ENCODE peak calls at places on chromosome 2, in four cellular contexts. X is HepG2, P is HCT116, D is K562. W is an unnamed sample.
A peak's percentile ranks its signal among the peaks of the same experiment; 100 is the strongest.

GRCh38 chr2:230842473-230842872 is 22.3 kb upstream of the ITM2C start:
- DNase-seq in X (no peak), D (no peak), P (no peak), W (no peak)

GRCh38 chr2:163774862-163775261 is 39.1 kb upstream of the FIGN start:
- DNase-seq in D (no peak), P (peak; percentile 19), X (no peak), W (no peak)

GRCh38 chr2:3180082-3180908 is 197.3 kb downstream of the EIPR1 start:
- DNase-seq in P (no peak), X (no peak), D (no peak), W (no peak)

GRCh38 chr2:172893654-172894053 is 158.0 kb downstream of the RAPGEF4 start:
- DNase-seq in X (no peak), D (no peak), P (no peak), W (no peak)

GRCh38 chr2:233976690-233977294 is 59.6 kb downstream of the TRPM8 start:
- DNase-seq in P (peak; percentile 62), X (peak; percentile 60), D (peak; percentile 13), W (peak; percentile 93)

GRCh38 chr2:27152796-27153464 is 4.1 kb downstream of the TCF23 start:
- DNase-seq in D (no peak), P (no peak), X (no peak), W (no peak)

GRCh38 chr2:238875531-238876231 is 27.8 kb downstream of the TWIST2 start:
- DNase-seq in P (no peak), X (no peak), D (no peak), W (no peak)

GRCh38 chr2:232689152-232689910 is 7.8 kb upstream of the GIGYF2 start:
- DNase-seq in P (no peak), X (no peak), D (no peak), W (no peak)

GRCh38 chr2:224930124-224930523 is 112.1 kb downstream of the DOCK10 start:
- DNase-seq in D (no peak), P (no peak), X (no peak), W (no peak)

GRCh38 chr2:42969231-42970150 is 177.1 kb upstream of the HAAO start:
- DNase-seq in D (no peak), X (no peak), P (no peak), W (no peak)

GRCh38 chr2:179701524-179702110 is 159.8 kb downstream of the ZNF385B start:
- DNase-seq in D (no peak), X (no peak), P (no peak), W (no peak)

GRCh38 chr2:74205586-74205985 is 7.2 kb downstream of the MTHFD2 start:
- DNase-seq in D (no peak), P (no peak), X (no peak), W (no peak)

GRCh38 chr2:11203480-11203879 is 48.2 kb downstream of the SLC66A3 start:
- DNase-seq in P (peak; percentile 65), D (no peak), X (no peak), W (peak; percentile 88)

GRCh38 chr2:109699646-109700045 is 85.5 kb downstream of the SOWAHC start:
- DNase-seq in D (no peak), X (no peak), P (no peak), W (no peak)

GRCh38 chr2:217396165-217396564 is 536.3 kb upstream of the TNP1 start:
- DNase-seq in X (no peak), D (no peak), P (no peak), W (no peak)

GRCh38 chr2:139175510-139175909 is 395.3 kb upstream of the NXPH2 start:
- DNase-seq in X (no peak), P (no peak), D (no peak), W (no peak)

GRCh38 chr2:99112617-99113016 is 28.9 kb upstream of the C2orf15 start:
- DNase-seq in D (no peak), P (no peak), X (no peak), W (no peak)

GRCh38 chr2:156157670-156158069 is 174.9 kb downstream of the NR4A2 start:
- DNase-seq in P (no peak), X (no peak), D (no peak), W (no peak)

GRCh38 chr2:232492236-232492848 is 4.7 kb upstream of the ECEL1 start:
- DNase-seq in X (no peak), D (no peak), P (no peak), W (no peak)

GRCh38 chr2:118803012-118803411 is 44.4 kb downstream of the EN1 start:
- DNase-seq in D (peak; percentile 78), P (no peak), X (no peak), W (no peak)
- TF ChIP-seq TCF7L2 in D (no peak), P (no peak), X (no peak), W (no peak)

GRCh38 chr2:102788216-102788879 is 26.5 kb downstream of the TMEM182 start:
- DNase-seq in P (no peak), X (no peak), D (no peak), W (no peak)

GRCh38 chr2:102782187-102782586 is 20.4 kb downstream of the TMEM182 start:
- DNase-seq in D (no peak), X (no peak), P (no peak), W (no peak)

GRCh38 chr2:102780467-102780866 is 18.6 kb downstream of the TMEM182 start:
- DNase-seq in D (no peak), X (peak; percentile 21), P (no peak), W (no peak)

GRCh38 chr2:102782916-102783315 is 21.1 kb downstream of the TMEM182 start:
- DNase-seq in P (no peak), X (no peak), D (no peak), W (no peak)

GRCh38 chr2:102783506-102784189 is 21.8 kb downstream of the TMEM182 start:
- DNase-seq in D (no peak), P (no peak), X (no peak), W (no peak)
- TF ChIP-seq SIN3A in D (no peak), P (no peak), X (no peak), W (no peak)

GRCh38 chr2:120959426-120959825 is 223.8 kb downstream of the GLI2 start:
- DNase-seq in X (no peak), D (no peak), P (no peak), W (no peak)
- TF ChIP-seq TCF7L2 in X (no peak), D (no peak), P (no peak), W (no peak)

GRCh38 chr2:105776560-105776928 is 31.8 kb downstream of the NCK2 start:
- DNase-seq in D (no peak), P (no peak), X (no peak), W (no peak)

GRCh38 chr2:105777071-105777482 is 32.4 kb downstream of the NCK2 start:
- DNase-seq in P (no peak), D (no peak), X (no peak), W (no peak)

GRCh38 chr2:105774781-105775337 is 30.1 kb downstream of the NCK2 start:
- DNase-seq in X (no peak), P (no peak), D (no peak), W (no peak)

GRCh38 chr2:105777506-105778343 is 33.0 kb downstream of the NCK2 start:
- DNase-seq in P (no peak), D (no peak), X (no peak), W (no peak)

DNA sequence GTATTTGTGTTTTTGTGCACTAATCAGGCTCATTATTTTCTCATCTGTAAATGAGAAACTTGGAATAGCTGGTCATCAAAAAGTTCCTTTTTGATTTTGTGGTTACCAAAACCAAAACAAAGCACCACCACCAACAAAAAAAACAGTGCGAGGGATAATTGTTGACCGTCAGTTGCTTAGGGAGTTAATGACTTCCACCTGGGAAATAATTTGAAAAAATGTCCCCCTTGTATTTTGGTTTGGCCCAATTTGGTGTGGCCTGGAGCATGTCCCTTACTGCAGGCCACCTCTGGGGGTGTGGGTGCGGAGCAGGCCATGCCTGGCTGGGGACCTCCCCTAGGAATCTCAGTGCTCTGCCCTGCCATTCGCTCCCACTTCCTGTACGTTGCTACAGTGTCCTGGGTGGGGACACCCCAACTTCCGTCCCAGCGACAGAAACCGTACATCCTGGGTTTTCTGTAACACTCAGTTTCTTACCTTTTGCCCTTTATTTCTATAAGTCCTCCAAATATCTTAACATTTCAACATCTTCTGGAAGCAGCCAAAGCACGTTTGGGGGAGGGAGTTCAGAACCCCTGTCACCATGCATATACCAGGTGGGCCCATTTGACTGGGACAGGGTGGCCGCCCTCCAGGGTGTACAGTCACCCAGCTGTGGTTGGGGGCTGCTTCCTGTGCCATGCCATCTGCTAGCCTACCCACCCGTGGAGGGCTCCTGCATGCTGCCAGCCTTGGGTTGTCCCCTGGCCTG is 31.3 kb downstream of the NCK2 start:
- DNase-seq in P (no peak), D (no peak), X (no peak), W (no peak)
- TF ChIP-seq SIN3A in P (no peak), D (no peak), X (no peak), W (no peak)

DNA sequence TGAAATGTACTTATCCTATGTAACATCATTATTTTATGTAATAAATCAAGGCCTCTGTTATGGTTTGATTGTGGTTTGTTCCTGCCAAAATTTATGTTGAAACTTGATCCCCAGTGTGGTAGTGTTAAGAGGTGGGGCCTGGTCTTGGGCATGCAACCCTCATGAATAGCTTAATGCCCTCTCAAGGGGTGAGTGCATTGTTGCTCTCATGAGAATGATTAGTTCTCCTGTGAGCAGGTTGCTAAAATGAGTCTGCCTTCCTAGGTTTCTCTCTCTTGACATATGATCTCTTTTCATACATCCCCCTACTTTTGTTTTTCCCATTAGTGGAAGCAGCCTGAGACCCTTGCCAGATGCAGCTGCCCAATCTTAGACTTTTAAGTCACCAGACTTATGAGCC is 915.5 kb downstream of the TSN start:
- DNase-seq in X (no peak), P (no peak), D (no peak), W (no peak)
- TF ChIP-seq TCF7L2 in X (no peak), P (no peak), D (no peak), W (no peak)

W was measured in Panc1.